ENCODE peak calls at places on chromosome 11, in ten cellular contexts. E is esophagus muscularis mucosa, I is GM12865, L is neural crest cell, X is BE2C, Z is mammary epithelial cell, G is transverse colon, F is AG10803, N is fibroblast of pulmonary artery, M is mucosa of descending colon. Q is an unnamed sample.

GRCh38 chr11:80873309-80873999 is 1432.6 kb upstream of the TENM4 start:
- DNase-seq in E (no peak), I (peak; percentile 57), L (no peak), X (no peak), Z (peak; percentile 73), G (no peak), F (no peak), N (peak; percentile 76), M (no peak), Q (no peak)

GRCh38 chr11:114440121-114440860 is 1.0 kb downstream of the REXO2 start:
- DNase-seq in E (no peak), I (no peak), L (no peak), X (no peak), Z (no peak), G (no peak), F (peak; percentile 27), N (peak; percentile 36), M (no peak), Q (no peak)

GRCh38 chr11:116930177-116930576 is 92.8 kb upstream of the APOA1 start:
- DNase-seq in E (no peak), I (peak; percentile 36), L (no peak), X (no peak), Z (peak; percentile 33), G (peak; percentile 33), F (peak; percentile 15), N (peak; percentile 57), M (peak; percentile 53), Q (no peak)

GRCh38 chr11:110075087-110075821 is 17.9 kb upstream of the ZC3H12C start:
- DNase-seq in E (no peak), I (no peak), L (no peak), X (peak; percentile 48), Z (no peak), G (no peak), F (peak; percentile 21), N (no peak), M (no peak), Q (no peak)

GRCh38 chr11:105466582-105467228 is 143.2 kb upstream of the GRIA4 start:
- DNase-seq in E (no peak), I (no peak), L (no peak), X (peak; percentile 27), Z (peak; percentile 23), G (no peak), F (peak; percentile 6), N (peak; percentile 75), M (no peak), Q (no peak)

GRCh38 chr11:3087821-3088800 is 30.9 kb upstream of the CARS1 start:
- DNase-seq in E (no peak), I (no peak), L (no peak), X (no peak), Z (peak; percentile 39), G (no peak), F (no peak), N (no peak), M (no peak), Q (no peak)

GRCh38 chr11:30852645-30853044 is 266.5 kb upstream of the MPPED2 start:
- DNase-seq in E (no peak), I (no peak), L (no peak), X (no peak), Z (no peak), G (no peak), F (no peak), N (no peak), M (no peak), Q (no peak)

GRCh38 chr11:72245232-72245816 is 1.3 kb upstream of the PHOX2A start:
- DNase-seq in E (no peak), I (no peak), L (no peak), X (no peak), Z (no peak), G (no peak), F (no peak), N (no peak), M (no peak), Q (no peak)

GRCh38 chr11:76315182-76315853 is 65.6 kb downstream of the THAP12 start:
- DNase-seq in E (no peak), I (no peak), L (no peak), X (no peak), Z (peak; percentile 52), G (no peak), F (no peak), N (no peak), M (no peak), Q (no peak)

GRCh38 chr11:72720806-72721205 is 31.4 kb downstream of the ARAP1 start:
- DNase-seq in E (no peak), I (no peak), L (no peak), X (no peak), Z (no peak), G (no peak), F (no peak), N (no peak), M (no peak), Q (no peak)

GRCh38 chr11:46332568-46333128 is 14.6 kb upstream of the DGKZ start:
- DNase-seq in E (no peak), I (no peak), L (no peak), X (no peak), Z (no peak), G (no peak), F (no peak), N (no peak), M (no peak), Q (no peak)

GRCh38 chr11:46278387-46279173 is 1.1 kb downstream of the CREB3L1 start:
- DNase-seq in E (no peak), I (peak; percentile 34), L (peak; percentile 56), X (no peak), Z (no peak), G (peak; percentile 79), F (peak; percentile 60), N (peak; percentile 60), M (peak; percentile 84), Q (no peak)

GRCh38 chr11:1220941-1221721 is 1.7 kb upstream of the MUC5B start:
- DNase-seq in E (no peak), I (no peak), L (no peak), X (peak; percentile 1), Z (no peak), G (peak; percentile 35), F (no peak), N (no peak), M (peak; percentile 62), Q (peak; percentile 31)

GRCh38 chr11:36306888-36307287 is 10.8 kb downstream of the PRR5L start:
- DNase-seq in E (peak; percentile 55), I (no peak), L (peak; percentile 20), X (peak; percentile 15), Z (no peak), G (no peak), F (peak; percentile 41), N (peak; percentile 74), M (no peak), Q (no peak)

GRCh38 chr11:27468209-27468608 is 4.4 kb downstream of the LGR4 start:
- DNase-seq in E (no peak), I (no peak), L (no peak), X (no peak), Z (peak; percentile 92), G (no peak), F (peak; percentile 96), N (peak; percentile 93), M (no peak), Q (no peak)

GRCh38 chr11:56497010-56497409 is 5.8 kb upstream of the OR5M8 start:
- DNase-seq in E (no peak), I (no peak), L (no peak), X (no peak), Z (no peak), G (no peak), F (no peak), N (no peak), M (peak; percentile 48), Q (no peak)

DNA sequence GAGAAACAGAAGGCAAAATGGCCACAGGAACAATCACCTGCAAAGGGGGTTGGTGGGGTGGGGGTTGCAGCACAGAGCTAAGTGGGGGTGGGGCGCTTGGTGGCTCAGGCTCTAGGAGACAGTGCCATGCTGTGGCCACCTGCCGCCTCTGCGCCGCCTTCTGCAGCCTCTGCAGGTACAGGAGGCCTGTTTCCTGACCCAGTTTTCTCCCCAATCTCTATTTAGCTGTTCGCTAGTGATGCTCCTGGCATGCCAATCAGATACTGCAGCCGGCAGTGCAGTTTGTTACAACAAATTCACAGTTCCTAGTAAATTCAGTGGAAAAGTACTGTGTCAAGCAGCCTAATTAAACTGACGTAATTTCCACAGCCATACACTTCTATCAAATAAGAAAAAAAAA is 106.4 kb downstream of the SERGEF start:
- DNase-seq in E (no peak), I (peak; percentile 9), L (no peak), X (peak; percentile 62), Z (no peak), G (no peak), F (no peak), N (no peak), M (no peak), Q (no peak)
- TF ChIP-seq CTCF in E (no peak), I (peak; percentile 9), L (peak; percentile 47), X (no peak), Z (peak; percentile 42), G (no peak), F (peak; percentile 8), N (no peak), M (no peak), Q (no peak)

DNA sequence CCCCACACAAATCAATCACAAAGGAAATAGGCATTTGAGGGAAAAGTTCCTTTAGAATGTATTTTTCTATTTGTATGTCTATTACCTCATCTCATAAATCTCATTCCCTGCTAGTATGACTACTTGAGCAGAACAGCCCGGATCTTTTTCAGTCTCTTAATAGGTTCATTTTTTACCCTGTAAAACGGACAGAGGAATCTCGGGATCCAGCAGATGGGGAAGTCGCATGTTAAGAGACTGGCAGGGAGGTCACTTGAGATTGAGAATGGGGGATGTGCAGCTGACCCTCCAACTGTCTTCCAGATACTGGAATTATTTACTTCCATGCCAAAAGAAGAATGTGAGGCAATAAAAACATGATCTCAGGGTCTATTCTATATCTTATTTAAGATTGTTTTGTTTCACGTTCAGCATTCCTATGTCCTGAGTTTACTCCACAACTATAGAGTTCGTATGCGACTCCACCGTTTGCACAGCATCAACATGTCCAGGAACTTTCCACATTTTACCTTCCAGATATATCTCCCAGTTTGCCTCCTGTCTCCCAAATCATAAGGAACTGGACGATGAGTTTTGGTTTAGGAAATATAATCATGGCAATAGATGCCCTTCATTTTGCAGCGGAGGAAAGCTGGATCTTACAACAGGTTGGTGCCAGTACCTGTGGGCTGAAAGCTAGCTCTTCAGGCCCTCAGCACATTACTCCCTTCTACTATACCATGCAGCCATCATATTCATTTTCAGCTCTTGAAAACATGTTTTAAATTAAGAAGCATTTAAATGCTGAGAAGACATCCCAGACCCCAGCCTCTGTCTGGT is 181.5 kb downstream of the MAML2 start:
- DNase-seq in E (no peak), I (no peak), L (no peak), X (no peak), Z (no peak), G (no peak), F (peak; percentile 48), N (peak; percentile 70), M (no peak), Q (no peak)
- TF ChIP-seq CTCF in E (no peak), I (no peak), L (no peak), X (no peak), Z (no peak), G (no peak), F (no peak), N (no peak), M (no peak), Q (no peak)

GRCh38 chr11:102717280-102717679 is 7.5 kb downstream of the MMP8 start:
- DNase-seq in E (peak; percentile 8), I (no peak), L (no peak), X (no peak), Z (no peak), G (no peak), F (no peak), N (no peak), M (no peak), Q (no peak)
- TF ChIP-seq CTCF in E (no peak), I (no peak), L (no peak), X (no peak), Z (no peak), G (no peak), F (no peak), N (no peak), M (no peak), Q (no peak)

GRCh38 chr11:95150977-95151684 is 61.5 kb downstream of the ENDOD1 start:
- DNase-seq in E (peak; percentile 98), I (peak; percentile 95), L (peak; percentile 83), X (peak; percentile 89), Z (peak; percentile 90), G (peak; percentile 95), F (peak; percentile 83), N (peak; percentile 93), M (peak; percentile 95), Q (peak; percentile 89)
- TF ChIP-seq CTCF in E (peak; percentile 71), I (peak; percentile 76), L (peak; percentile 84), X (peak; percentile 85), Z (peak; percentile 78), G (peak; percentile 96), F (peak; percentile 67), N (peak; percentile 64), M (peak; percentile 56), Q (peak; percentile 90)

Q was measured in CD14-positive monocyte.